ENCODE peak calls at places on chromosomes 3 and 15, in seven cellular contexts. B is adipocyte, W is OCI-LY7, A is WERI-Rb-1, U is HL-60, T is neuronal stem cell, V is SJSA1. J is an unnamed sample.

GRCh38 chr15:92118162-92118935 is 264.8 kb downstream of the SLCO3A1 start:
- DNase-seq in B (peak; percentile 38), W (no peak), A (no peak), U (no peak), T (no peak), V (no peak), J (no peak)

GRCh38 chr3:188860147-188860546 is 311.6 kb upstream of the TPRG1 start:
- DNase-seq in B (peak; percentile 42), W (no peak), A (no peak), U (no peak), T (no peak), V (no peak), J (no peak)

GRCh38 chr15:69337133-69337532 is 38.4 kb downstream of the PAQR5 start:
- DNase-seq in B (peak; percentile 55), W (no peak), A (no peak), U (no peak), T (no peak), V (no peak), J (no peak)

GRCh38 chr15:41967506-41968206 is 4.7 kb downstream of the EHD4 start:
- DNase-seq in B (peak; percentile 67), W (peak; percentile 80), A (peak; percentile 26), U (peak; percentile 93), T (no peak), V (peak; percentile 25), J (no peak)

GRCh38 chr3:37559461-37559860 is 302.2 kb upstream of the CTDSPL start:
- DNase-seq in B (no peak), W (no peak), A (no peak), U (no peak), T (peak; percentile 12), V (peak; percentile 48), J (no peak)

GRCh38 chr3:163058190-163058854 is 1561.7 kb downstream of the OTOL1 start:
- DNase-seq in B (no peak), W (no peak), A (no peak), U (no peak), T (no peak), V (no peak), J (no peak)

GRCh38 chr15:68412218-68412617 is 19.7 kb downstream of the ITGA11 start:
- DNase-seq in B (no peak), W (no peak), A (no peak), U (no peak), T (no peak), V (peak; percentile 22), J (no peak)

GRCh38 chr15:71237456-71238188 is 122.4 kb downstream of the THSD4 start:
- DNase-seq in B (peak; percentile 48), W (no peak), A (no peak), U (no peak), T (no peak), V (peak; percentile 92), J (peak; percentile 97)

GRCh38 chr3:139020868-139021234 is at the start of gene PRR23B:
- DNase-seq in B (no peak), W (peak; percentile 0), A (no peak), U (no peak), T (no peak), V (peak; percentile 35), J (no peak)

GRCh38 chr15:101276501-101277037 is 716 bp downstream of the SELENOS start:
- DNase-seq in B (peak; percentile 66), W (peak; percentile 52), A (no peak), U (peak; percentile 46), T (no peak), V (no peak), J (no peak)

GRCh38 chr3:30302027-30302426 is 304.4 kb upstream of the TGFBR2 start:
- DNase-seq in B (no peak), W (no peak), A (no peak), U (no peak), T (no peak), V (no peak), J (no peak)

GRCh38 chr3:194944526-194944925 is 258.8 kb downstream of the FAM43A start:
- DNase-seq in B (no peak), W (no peak), A (no peak), U (no peak), T (no peak), V (no peak), J (no peak)

GRCh38 chr3:13022348-13023250 is 50.6 kb downstream of the IQSEC1 start:
- DNase-seq in B (peak; percentile 77), W (peak; percentile 75), A (peak; percentile 93), U (no peak), T (no peak), V (no peak), J (peak; percentile 34)

GRCh38 chr3:128488636-128488994 is 4.4 kb downstream of the GATA2 start:
- DNase-seq in B (peak; percentile 58), W (no peak), A (no peak), U (no peak), T (no peak), V (no peak), J (no peak)

GRCh38 chr3:27649277-27649676 is 72.8 kb downstream of the EOMES start:
- DNase-seq in B (no peak), W (no peak), A (no peak), U (no peak), T (no peak), V (no peak), J (no peak)

GRCh38 chr3:13013994-13014754 is 59.1 kb downstream of the IQSEC1 start:
- DNase-seq in B (no peak), W (peak; percentile 41), A (no peak), U (no peak), T (no peak), V (no peak), J (no peak)

GRCh38 chr3:129651316-129652202 is 45.1 kb upstream of the PLXND1 start:
- DNase-seq in B (peak; percentile 75), W (no peak), A (no peak), U (no peak), T (no peak), V (peak; percentile 87), J (peak; percentile 90)

GRCh38 chr3:197002701-197003454 is 26.7 kb downstream of the MELTF start:
- DNase-seq in B (peak; percentile 92), W (peak; percentile 86), A (peak; percentile 62), U (peak; percentile 65), T (peak; percentile 63), V (peak; percentile 71), J (peak; percentile 66)

GRCh38 chr3:196998966-196999760 is 30.5 kb downstream of the MELTF start:
- DNase-seq in B (no peak), W (no peak), A (no peak), U (no peak), T (no peak), V (no peak), J (no peak)

GRCh38 chr3:197001972-197002700 is 27.5 kb downstream of the MELTF start:
- DNase-seq in B (peak; percentile 13), W (peak; percentile 33), A (no peak), U (no peak), T (no peak), V (no peak), J (no peak)

GRCh38 chr3:197000211-197000610 is 29.4 kb downstream of the MELTF start:
- DNase-seq in B (no peak), W (peak; percentile 12), A (no peak), U (no peak), T (no peak), V (no peak), J (no peak)

DNA sequence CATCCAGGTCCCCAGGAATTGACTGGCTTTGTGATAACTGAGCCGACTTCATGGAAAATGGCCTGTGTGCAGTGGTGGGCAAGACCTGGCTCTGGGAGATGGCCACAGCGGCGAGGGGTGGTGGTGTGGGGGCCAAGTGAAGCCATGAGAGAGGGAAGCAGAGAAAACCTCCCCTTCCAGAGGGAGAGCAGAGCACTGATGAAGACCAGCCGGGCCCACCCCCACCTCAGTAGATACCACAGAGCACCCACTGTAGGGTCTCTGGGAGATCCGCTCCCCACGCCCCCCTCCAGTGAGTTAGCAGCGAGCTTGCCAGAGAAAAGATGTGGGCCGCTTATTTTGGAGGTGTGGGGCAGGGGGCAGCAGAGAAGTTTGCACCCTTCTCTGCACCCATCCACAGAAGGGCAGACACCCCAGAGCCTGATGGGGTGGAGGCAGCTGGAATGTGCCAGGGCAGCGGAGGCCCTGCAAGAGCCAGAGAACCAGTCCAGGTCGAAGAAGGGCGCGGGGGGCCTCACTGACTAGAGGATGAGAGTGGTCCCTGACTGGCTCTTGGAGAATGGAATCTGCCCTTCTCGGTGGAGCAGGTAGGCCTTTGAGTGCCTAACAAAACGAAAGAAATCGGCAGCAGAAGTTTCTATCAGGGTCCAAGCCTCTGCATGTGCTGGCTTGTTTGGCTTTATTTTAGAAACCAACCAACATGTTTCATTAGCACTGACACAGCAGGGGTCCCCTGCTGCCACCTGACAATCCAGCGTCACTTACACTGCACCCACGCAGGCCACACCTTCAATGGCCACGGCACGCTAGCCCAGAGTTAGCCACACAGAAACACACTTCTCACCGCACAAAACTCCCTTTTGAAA is 28.3 kb downstream of the MELTF start:
- DNase-seq in B (no peak), W (peak; percentile 16), A (no peak), U (no peak), T (no peak), V (no peak), J (no peak)
- H3K4me3 ChIP-seq in B (no peak overlapping the region), W (peak overlapping the region; percentile 71), A (no peak overlapping the region), U (no peak overlapping the region), T (no peak overlapping the region), V (no peak overlapping the region), J (no peak overlapping the region)

DNA sequence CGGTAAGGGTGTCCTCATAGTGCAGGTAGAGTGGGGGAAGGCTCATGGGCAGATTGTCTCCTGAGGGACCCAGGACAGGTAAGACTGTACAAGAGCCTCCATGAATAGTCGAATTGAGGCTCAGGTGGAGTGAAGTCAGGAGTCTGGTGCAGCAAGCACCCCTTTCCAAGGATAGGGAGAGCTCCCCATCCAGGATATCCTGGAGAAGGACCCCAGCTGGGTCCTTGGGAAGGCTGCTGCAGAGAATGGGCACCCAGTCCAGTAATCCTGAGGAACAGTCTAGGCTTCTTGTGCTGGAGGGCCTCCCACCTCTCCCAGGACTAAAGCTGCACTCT is 592 bp downstream of the DUOXA2 start:
- DNase-seq in B (no peak), W (no peak), A (no peak), U (no peak), T (no peak), V (no peak), J (no peak)
- H3K4me3 ChIP-seq in B (no peak overlapping the region), W (no peak overlapping the region), A (peak overlapping the region; percentile 33), U (no peak overlapping the region), T (no peak overlapping the region), V (no peak overlapping the region), J (no peak overlapping the region)

DNA sequence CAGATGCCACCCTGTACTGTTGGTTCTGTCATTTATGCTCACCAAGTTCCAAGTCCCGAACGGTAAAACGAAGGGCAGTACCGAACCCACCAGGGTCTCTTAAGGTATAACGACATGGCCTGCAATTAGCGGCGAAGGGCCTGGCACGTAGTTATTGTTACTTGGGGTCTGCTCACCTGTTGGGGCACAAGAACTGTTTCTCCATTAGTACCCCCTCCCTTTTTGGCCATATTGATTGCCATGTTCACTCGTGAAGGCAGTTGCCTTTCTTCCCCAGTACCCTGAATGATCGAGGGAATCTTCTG is 435 bp downstream of the IL17RB start:
- DNase-seq in B (no peak), W (no peak), A (no peak), U (no peak), T (no peak), V (no peak), J (no peak)
- H3K4me3 ChIP-seq in B (peak overlapping the region; percentile 82), W (no peak overlapping the region), A (no peak overlapping the region), U (no peak overlapping the region), T (peak overlapping the region; percentile 74), V (no peak overlapping the region), J (peak overlapping the region; percentile 67)

DNA sequence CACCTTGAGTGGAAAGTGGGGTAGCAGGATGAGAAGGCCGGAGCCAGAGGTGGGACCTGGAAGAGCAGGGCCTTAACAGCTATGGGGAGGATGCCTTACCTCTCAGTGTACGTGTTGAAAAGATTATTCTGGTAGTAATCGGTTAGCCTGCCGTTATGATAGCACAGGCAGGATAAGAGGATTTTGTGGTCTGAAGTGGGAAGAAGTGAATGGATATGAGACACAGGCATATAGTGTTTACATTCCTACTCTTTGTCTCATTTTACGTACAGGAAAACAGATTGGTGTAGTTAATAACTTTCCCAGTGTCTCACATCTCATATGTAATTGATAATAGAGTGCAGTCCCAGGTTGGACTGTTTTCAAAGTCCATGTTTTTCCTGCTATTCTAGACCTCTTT is 172.3 kb downstream of the KLHL25 start:
- DNase-seq in B (peak; percentile 57), W (no peak), A (peak; percentile 24), U (no peak), T (no peak), V (no peak), J (no peak)
- H3K4me3 ChIP-seq in B (peak overlapping the region; percentile 87), W (no peak overlapping the region), A (no peak overlapping the region), U (no peak overlapping the region), T (no peak overlapping the region), V (no peak overlapping the region), J (no peak overlapping the region)